ENCODE peak calls at places on chromosomes 4 and X, in eight cellular contexts. One of them, this sample, is unnamed.

GRCh38 chr4:142549726-142550463 is 296.2 kb downstream of the INPP4B start:
- DNase-seq in T-cell: no peak
- DNase-seq in T follicular helper cell: no peak
- DNase-seq in SK-MEL-5: peak; percentile 65
- DNase-seq in activated T-cell treated with anti-CD3 and anti-CD28 coated beads, Interleukin-2, amount 50 U/mL, for 72 hours: no peak
- DNase-seq in fibroblast of lung: peak; percentile 97
- DNase-seq in NCI-H82: no peak
- DNase-seq in GM13976: no peak
- DNase-seq in this sample: peak; percentile 33

GRCh38 chr4:146442801-146443200 is 78.9 kb downstream of the SLC10A7 start:
- DNase-seq in SK-MEL-5: no peak
- DNase-seq in GM13976: no peak
- DNase-seq in NCI-H82: no peak
- DNase-seq in T follicular helper cell: no peak
- DNase-seq in fibroblast of lung: peak; percentile 73
- DNase-seq in T-cell: no peak
- DNase-seq in activated T-cell treated with anti-CD3 and anti-CD28 coated beads, Interleukin-2, amount 50 U/mL, for 72 hours: no peak
- DNase-seq in this sample: peak; percentile 50

GRCh38 chrX:154541896-154542722 is 4.5 kb downstream of the G6PD start:
- DNase-seq in NCI-H82: no peak
- DNase-seq in GM13976: no peak
- DNase-seq in T-cell: no peak
- DNase-seq in activated T-cell treated with anti-CD3 and anti-CD28 coated beads, Interleukin-2, amount 50 U/mL, for 72 hours: peak; percentile 60
- DNase-seq in SK-MEL-5: peak; percentile 62
- DNase-seq in fibroblast of lung: peak; percentile 88
- DNase-seq in T follicular helper cell: no peak
- DNase-seq in this sample: peak; percentile 92

GRCh38 chrX:8960809-8961413 is 73.0 kb downstream of the FAM9B start:
- DNase-seq in T follicular helper cell: no peak
- DNase-seq in GM13976: no peak
- DNase-seq in SK-MEL-5: no peak
- DNase-seq in T-cell: no peak
- DNase-seq in activated T-cell treated with anti-CD3 and anti-CD28 coated beads, Interleukin-2, amount 50 U/mL, for 72 hours: no peak
- DNase-seq in NCI-H82: no peak
- DNase-seq in fibroblast of lung: peak; percentile 43
- DNase-seq in this sample: peak; percentile 58

GRCh38 chr4:55675196-55675793 is 39.2 kb upstream of the NMU start:
- DNase-seq in T follicular helper cell: no peak
- DNase-seq in SK-MEL-5: no peak
- DNase-seq in NCI-H82: peak; percentile 50
- DNase-seq in GM13976: no peak
- DNase-seq in fibroblast of lung: no peak
- DNase-seq in activated T-cell treated with anti-CD3 and anti-CD28 coated beads, Interleukin-2, amount 50 U/mL, for 72 hours: no peak
- DNase-seq in T-cell: no peak
- DNase-seq in this sample: no peak

GRCh38 chrX:132463411-132463810 is 25.4 kb downstream of the MBNL3 start:
- DNase-seq in SK-MEL-5: peak; percentile 32
- DNase-seq in T-cell: no peak
- DNase-seq in activated T-cell treated with anti-CD3 and anti-CD28 coated beads, Interleukin-2, amount 50 U/mL, for 72 hours: peak; percentile 7
- DNase-seq in GM13976: no peak
- DNase-seq in T follicular helper cell: no peak
- DNase-seq in fibroblast of lung: peak; percentile 2
- DNase-seq in NCI-H82: peak; percentile 64
- DNase-seq in this sample: no peak

GRCh38 chrX:132940727-132941162 is 17.7 kb downstream of the HS6ST2 start:
- DNase-seq in T-cell: no peak
- DNase-seq in GM13976: no peak
- DNase-seq in T follicular helper cell: no peak
- DNase-seq in fibroblast of lung: no peak
- DNase-seq in SK-MEL-5: peak; percentile 44
- DNase-seq in activated T-cell treated with anti-CD3 and anti-CD28 coated beads, Interleukin-2, amount 50 U/mL, for 72 hours: no peak
- DNase-seq in NCI-H82: peak; percentile 44
- DNase-seq in this sample: no peak

GRCh38 chr4:183438458-183439113 is 5.8 kb upstream of the CDKN2AIP start:
- DNase-seq in GM13976: no peak
- DNase-seq in NCI-H82: no peak
- DNase-seq in SK-MEL-5: no peak
- DNase-seq in T-cell: no peak
- DNase-seq in fibroblast of lung: peak; percentile 95
- DNase-seq in activated T-cell treated with anti-CD3 and anti-CD28 coated beads, Interleukin-2, amount 50 U/mL, for 72 hours: no peak
- DNase-seq in T follicular helper cell: no peak
- DNase-seq in this sample: no peak

GRCh38 chr4:139728840-139729239 is 63.2 kb downstream of the MGST2 start:
- DNase-seq in NCI-H82: peak; percentile 16
- DNase-seq in SK-MEL-5: no peak
- DNase-seq in T-cell: no peak
- DNase-seq in fibroblast of lung: no peak
- DNase-seq in activated T-cell treated with anti-CD3 and anti-CD28 coated beads, Interleukin-2, amount 50 U/mL, for 72 hours: no peak
- DNase-seq in GM13976: no peak
- DNase-seq in T follicular helper cell: no peak
- DNase-seq in this sample: no peak

GRCh38 chr4:5704276-5704675 is 4.1 kb downstream of the EVC2 start:
- DNase-seq in T follicular helper cell: no peak
- DNase-seq in fibroblast of lung: no peak
- DNase-seq in SK-MEL-5: no peak
- DNase-seq in GM13976: no peak
- DNase-seq in T-cell: no peak
- DNase-seq in NCI-H82: no peak
- DNase-seq in activated T-cell treated with anti-CD3 and anti-CD28 coated beads, Interleukin-2, amount 50 U/mL, for 72 hours: no peak
- DNase-seq in this sample: no peak

GRCh38 chr4:1451752-1452122 is 45.5 kb upstream of the NKX1-1 start:
- DNase-seq in T-cell: no peak
- DNase-seq in SK-MEL-5: no peak
- DNase-seq in T follicular helper cell: no peak
- DNase-seq in GM13976: no peak
- DNase-seq in fibroblast of lung: no peak
- DNase-seq in NCI-H82: no peak
- DNase-seq in activated T-cell treated with anti-CD3 and anti-CD28 coated beads, Interleukin-2, amount 50 U/mL, for 72 hours: no peak
- DNase-seq in this sample: no peak

GRCh38 chrX:45063319-45064095 is 137.2 kb downstream of the DIPK2B start:
- DNase-seq in SK-MEL-5: no peak
- DNase-seq in fibroblast of lung: peak; percentile 62
- DNase-seq in GM13976: no peak
- DNase-seq in T-cell: no peak
- DNase-seq in activated T-cell treated with anti-CD3 and anti-CD28 coated beads, Interleukin-2, amount 50 U/mL, for 72 hours: no peak
- DNase-seq in T follicular helper cell: no peak
- DNase-seq in NCI-H82: no peak
- DNase-seq in this sample: no peak

GRCh38 chr4:8844976-8845690 is 26.5 kb downstream of the HMX1 start:
- DNase-seq in activated T-cell treated with anti-CD3 and anti-CD28 coated beads, Interleukin-2, amount 50 U/mL, for 72 hours: no peak
- DNase-seq in NCI-H82: no peak
- DNase-seq in T-cell: no peak
- DNase-seq in fibroblast of lung: no peak
- DNase-seq in SK-MEL-5: no peak
- DNase-seq in T follicular helper cell: no peak
- DNase-seq in GM13976: no peak
- DNase-seq in this sample: no peak

GRCh38 chr4:168856312-168856711 is 153.7 kb downstream of the CBR4 start:
- DNase-seq in NCI-H82: no peak
- DNase-seq in fibroblast of lung: peak; percentile 96
- DNase-seq in SK-MEL-5: no peak
- DNase-seq in activated T-cell treated with anti-CD3 and anti-CD28 coated beads, Interleukin-2, amount 50 U/mL, for 72 hours: no peak
- DNase-seq in T-cell: no peak
- DNase-seq in GM13976: no peak
- DNase-seq in T follicular helper cell: no peak
- DNase-seq in this sample: peak; percentile 83

GRCh38 chrX:53048169-53049126 is at the start of gene GPR173:
- DNase-seq in T-cell: no peak
- DNase-seq in NCI-H82: peak; percentile 86
- DNase-seq in activated T-cell treated with anti-CD3 and anti-CD28 coated beads, Interleukin-2, amount 50 U/mL, for 72 hours: no peak
- DNase-seq in T follicular helper cell: no peak
- DNase-seq in fibroblast of lung: peak; percentile 81
- DNase-seq in SK-MEL-5: no peak
- DNase-seq in GM13976: no peak
- DNase-seq in this sample: peak; percentile 83

GRCh38 chr4:39046243-39046642 is 14.0 kb upstream of the TMEM156 start:
- DNase-seq in SK-MEL-5: no peak
- DNase-seq in fibroblast of lung: peak; percentile 69
- DNase-seq in NCI-H82: no peak
- DNase-seq in GM13976: no peak
- DNase-seq in T follicular helper cell: peak; percentile 21
- DNase-seq in T-cell: no peak
- DNase-seq in activated T-cell treated with anti-CD3 and anti-CD28 coated beads, Interleukin-2, amount 50 U/mL, for 72 hours: no peak
- DNase-seq in this sample: no peak

GRCh38 chr4:177182156-177182555 is 127.5 kb upstream of the NEIL3 start:
- DNase-seq in T follicular helper cell: no peak
- DNase-seq in fibroblast of lung: peak; percentile 66
- DNase-seq in T-cell: no peak
- DNase-seq in NCI-H82: no peak
- DNase-seq in activated T-cell treated with anti-CD3 and anti-CD28 coated beads, Interleukin-2, amount 50 U/mL, for 72 hours: no peak
- DNase-seq in SK-MEL-5: no peak
- DNase-seq in GM13976: no peak
- DNase-seq in this sample: peak; percentile 85

GRCh38 chrX:148223361-148223760 is 242.2 kb downstream of the FMR1NB start:
- DNase-seq in T follicular helper cell: no peak
- DNase-seq in SK-MEL-5: no peak
- DNase-seq in GM13976: no peak
- DNase-seq in activated T-cell treated with anti-CD3 and anti-CD28 coated beads, Interleukin-2, amount 50 U/mL, for 72 hours: no peak
- DNase-seq in NCI-H82: no peak
- DNase-seq in fibroblast of lung: no peak
- DNase-seq in T-cell: no peak
- DNase-seq in this sample: no peak

GRCh38 chr4:81606796-81607550 is 135.3 kb upstream of the RASGEF1B start:
- DNase-seq in GM13976: no peak
- DNase-seq in NCI-H82: no peak
- DNase-seq in T-cell: no peak
- DNase-seq in fibroblast of lung: no peak
- DNase-seq in activated T-cell treated with anti-CD3 and anti-CD28 coated beads, Interleukin-2, amount 50 U/mL, for 72 hours: no peak
- DNase-seq in SK-MEL-5: no peak
- DNase-seq in T follicular helper cell: no peak
- DNase-seq in this sample: peak; percentile 46

GRCh38 chrX:14700982-14701381 is 171.6 kb downstream of the GLRA2 start:
- DNase-seq in SK-MEL-5: no peak
- DNase-seq in fibroblast of lung: no peak
- DNase-seq in T follicular helper cell: no peak
- DNase-seq in NCI-H82: no peak
- DNase-seq in T-cell: no peak
- DNase-seq in activated T-cell treated with anti-CD3 and anti-CD28 coated beads, Interleukin-2, amount 50 U/mL, for 72 hours: no peak
- DNase-seq in GM13976: no peak
- DNase-seq in this sample: no peak

GRCh38 chr4:123849495-123849894 is 452.9 kb downstream of the SPRY1 start:
- DNase-seq in fibroblast of lung: no peak
- DNase-seq in GM13976: no peak
- DNase-seq in activated T-cell treated with anti-CD3 and anti-CD28 coated beads, Interleukin-2, amount 50 U/mL, for 72 hours: no peak
- DNase-seq in SK-MEL-5: no peak
- DNase-seq in T follicular helper cell: no peak
- DNase-seq in T-cell: no peak
- DNase-seq in NCI-H82: peak; percentile 5
- DNase-seq in this sample: no peak

GRCh38 chr4:73501664-73502265 is 20.2 kb downstream of the AFM start:
- DNase-seq in T follicular helper cell: no peak
- DNase-seq in activated T-cell treated with anti-CD3 and anti-CD28 coated beads, Interleukin-2, amount 50 U/mL, for 72 hours: no peak
- DNase-seq in fibroblast of lung: no peak
- DNase-seq in GM13976: no peak
- DNase-seq in NCI-H82: no peak
- DNase-seq in SK-MEL-5: no peak
- DNase-seq in T-cell: no peak
- DNase-seq in this sample: no peak

GRCh38 chr4:182826391-182826790 is 90.8 kb downstream of the DCTD start:
- DNase-seq in fibroblast of lung: no peak
- DNase-seq in NCI-H82: no peak
- DNase-seq in activated T-cell treated with anti-CD3 and anti-CD28 coated beads, Interleukin-2, amount 50 U/mL, for 72 hours: no peak
- DNase-seq in GM13976: peak; percentile 63
- DNase-seq in T-cell: no peak
- DNase-seq in SK-MEL-5: no peak
- DNase-seq in T follicular helper cell: no peak
- DNase-seq in this sample: no peak

GRCh38 chr4:156217236-156217635 is 263.6 kb upstream of the CTSO start:
- DNase-seq in GM13976: no peak
- DNase-seq in NCI-H82: no peak
- DNase-seq in T-cell: no peak
- DNase-seq in activated T-cell treated with anti-CD3 and anti-CD28 coated beads, Interleukin-2, amount 50 U/mL, for 72 hours: no peak
- DNase-seq in T follicular helper cell: no peak
- DNase-seq in SK-MEL-5: no peak
- DNase-seq in fibroblast of lung: no peak
- DNase-seq in this sample: peak; percentile 9

GRCh38 chr4:139672215-139672614 is 6.6 kb downstream of the MGST2 start:
- DNase-seq in fibroblast of lung: no peak
- DNase-seq in activated T-cell treated with anti-CD3 and anti-CD28 coated beads, Interleukin-2, amount 50 U/mL, for 72 hours: no peak
- DNase-seq in T-cell: no peak
- DNase-seq in GM13976: no peak
- DNase-seq in SK-MEL-5: no peak
- DNase-seq in T follicular helper cell: no peak
- DNase-seq in NCI-H82: peak; percentile 85
- DNase-seq in this sample: no peak

GRCh38 chr4:4860381-4860802 is 927 bp downstream of the MSX1 start:
- DNase-seq in fibroblast of lung: no peak
- DNase-seq in GM13976: no peak
- DNase-seq in activated T-cell treated with anti-CD3 and anti-CD28 coated beads, Interleukin-2, amount 50 U/mL, for 72 hours: no peak
- DNase-seq in T follicular helper cell: no peak
- DNase-seq in T-cell: no peak
- DNase-seq in SK-MEL-5: no peak
- DNase-seq in NCI-H82: no peak
- DNase-seq in this sample: peak; percentile 20

GRCh38 chr4:122259849-122260248 is 107.7 kb downstream of the BLTP1 start:
- DNase-seq in activated T-cell treated with anti-CD3 and anti-CD28 coated beads, Interleukin-2, amount 50 U/mL, for 72 hours: no peak
- DNase-seq in SK-MEL-5: no peak
- DNase-seq in fibroblast of lung: no peak
- DNase-seq in NCI-H82: no peak
- DNase-seq in T follicular helper cell: no peak
- DNase-seq in GM13976: no peak
- DNase-seq in T-cell: no peak
- DNase-seq in this sample: no peak

GRCh38 chrX:134418317-134419113 is 41.5 kb upstream of the HPRT1 start:
- DNase-seq in GM13976: no peak
- DNase-seq in fibroblast of lung: no peak
- DNase-seq in SK-MEL-5: peak; percentile 28
- DNase-seq in activated T-cell treated with anti-CD3 and anti-CD28 coated beads, Interleukin-2, amount 50 U/mL, for 72 hours: no peak
- DNase-seq in T follicular helper cell: no peak
- DNase-seq in NCI-H82: no peak
- DNase-seq in T-cell: no peak
- DNase-seq in this sample: no peak

GRCh38 chrX:2503591-2504500 is 3.1 kb upstream of the DHRSX start:
- DNase-seq in activated T-cell treated with anti-CD3 and anti-CD28 coated beads, Interleukin-2, amount 50 U/mL, for 72 hours: no peak
- DNase-seq in T-cell: no peak
- DNase-seq in fibroblast of lung: no peak
- DNase-seq in T follicular helper cell: no peak
- DNase-seq in SK-MEL-5: no peak
- DNase-seq in GM13976: no peak
- DNase-seq in NCI-H82: no peak
- DNase-seq in this sample: no peak

GRCh38 chr4:73661646-73662119 is 41.4 kb upstream of the RASSF6 start:
- DNase-seq in SK-MEL-5: peak; percentile 14
- DNase-seq in activated T-cell treated with anti-CD3 and anti-CD28 coated beads, Interleukin-2, amount 50 U/mL, for 72 hours: no peak
- DNase-seq in NCI-H82: no peak
- DNase-seq in fibroblast of lung: peak; percentile 100
- DNase-seq in T-cell: no peak
- DNase-seq in GM13976: no peak
- DNase-seq in T follicular helper cell: no peak
- DNase-seq in this sample: peak; percentile 90

GRCh38 chr4:184450045-184450444 is 24.3 kb downstream of the IRF2 start:
- DNase-seq in GM13976: no peak
- DNase-seq in T-cell: no peak
- DNase-seq in fibroblast of lung: peak; percentile 75
- DNase-seq in NCI-H82: no peak
- DNase-seq in SK-MEL-5: no peak
- DNase-seq in T follicular helper cell: no peak
- DNase-seq in activated T-cell treated with anti-CD3 and anti-CD28 coated beads, Interleukin-2, amount 50 U/mL, for 72 hours: no peak
- DNase-seq in this sample: peak; percentile 72

GRCh38 chr4:7108046-7108625 is 40.3 kb upstream of the GRPEL1 start:
- DNase-seq in T follicular helper cell: no peak
- DNase-seq in fibroblast of lung: no peak
- DNase-seq in activated T-cell treated with anti-CD3 and anti-CD28 coated beads, Interleukin-2, amount 50 U/mL, for 72 hours: no peak
- DNase-seq in GM13976: peak; percentile 10
- DNase-seq in T-cell: no peak
- DNase-seq in NCI-H82: no peak
- DNase-seq in SK-MEL-5: no peak
- DNase-seq in this sample: no peak

GRCh38 chr4:81919238-81919637 is 447.5 kb upstream of the RASGEF1B start:
- DNase-seq in GM13976: peak; percentile 9
- DNase-seq in activated T-cell treated with anti-CD3 and anti-CD28 coated beads, Interleukin-2, amount 50 U/mL, for 72 hours: no peak
- DNase-seq in T-cell: no peak
- DNase-seq in fibroblast of lung: no peak
- DNase-seq in T follicular helper cell: no peak
- DNase-seq in SK-MEL-5: peak; percentile 61
- DNase-seq in NCI-H82: peak; percentile 75
- DNase-seq in this sample: no peak

GRCh38 chr4:128590773-128591172 is 218.7 kb upstream of the JADE1 start:
- DNase-seq in SK-MEL-5: no peak
- DNase-seq in GM13976: no peak
- DNase-seq in fibroblast of lung: peak; percentile 59
- DNase-seq in NCI-H82: peak; percentile 7
- DNase-seq in T-cell: no peak
- DNase-seq in T follicular helper cell: no peak
- DNase-seq in activated T-cell treated with anti-CD3 and anti-CD28 coated beads, Interleukin-2, amount 50 U/mL, for 72 hours: no peak
- DNase-seq in this sample: no peak

This sample was measured in fibroblast of gingiva.